ENCODE peak calls at places on chromosomes 16 and 17, in five cellular contexts. One of them, this sample, is unnamed.
A peak's percentile ranks its signal among the peaks of the same experiment; 100 is the strongest.

GRCh38 chr17:40963838-40964237 is 2.9 kb downstream of the KRT39 start:
- DNase-seq in kidney tubule cell: peak; percentile 64
- DNase-seq in NCI-H460: peak; percentile 29
- DNase-seq in ACHN: peak; percentile 50
- DNase-seq in MV-4-11: peak; percentile 2
- DNase-seq in this sample: peak; percentile 62

GRCh38 chr17:17567114-17567513 is 24.4 kb downstream of the PEMT start:
- DNase-seq in ACHN: no peak
- DNase-seq in NCI-H460: no peak
- DNase-seq in MV-4-11: no peak
- DNase-seq in kidney tubule cell: no peak
- DNase-seq in this sample: no peak

GRCh38 chr17:29012535-29012934 is 6.7 kb upstream of the SEZ6 start:
- DNase-seq in NCI-H460: no peak
- DNase-seq in ACHN: no peak
- DNase-seq in kidney tubule cell: no peak
- DNase-seq in MV-4-11: peak; percentile 16
- DNase-seq in this sample: no peak

GRCh38 chr16:52921104-52921503 is 131.6 kb downstream of the CHD9NB start:
- DNase-seq in ACHN: no peak
- DNase-seq in NCI-H460: no peak
- DNase-seq in kidney tubule cell: no peak
- DNase-seq in MV-4-11: no peak
- DNase-seq in this sample: no peak

GRCh38 chr16:51821527-51821926 is 670.5 kb upstream of the SALL1 start:
- DNase-seq in MV-4-11: no peak
- DNase-seq in kidney tubule cell: no peak
- DNase-seq in NCI-H460: no peak
- DNase-seq in ACHN: no peak
- DNase-seq in this sample: no peak

GRCh38 chr17:726331-726919 is 6.0 kb upstream of the TLCD3A start:
- DNase-seq in ACHN: no peak
- DNase-seq in MV-4-11: no peak
- DNase-seq in kidney tubule cell: no peak
- DNase-seq in NCI-H460: no peak
- DNase-seq in this sample: no peak

GRCh38 chr17:40323731-40324650 is 15.0 kb downstream of the RARA start:
- DNase-seq in NCI-H460: no peak
- DNase-seq in ACHN: peak; percentile 31
- DNase-seq in MV-4-11: peak; percentile 69
- DNase-seq in kidney tubule cell: no peak
- DNase-seq in this sample: no peak

GRCh38 chr16:28915181-28915580 is 9.9 kb downstream of the RABEP2 start:
- DNase-seq in NCI-H460: no peak
- DNase-seq in ACHN: no peak
- DNase-seq in MV-4-11: no peak
- DNase-seq in kidney tubule cell: peak; percentile 10
- DNase-seq in this sample: no peak

GRCh38 chr16:2469399-2470233 is 1.5 kb upstream of the NTN3 start:
- DNase-seq in kidney tubule cell: no peak
- DNase-seq in MV-4-11: no peak
- DNase-seq in ACHN: no peak
- DNase-seq in NCI-H460: no peak
- DNase-seq in this sample: no peak

GRCh38 chr17:42509409-42509808 is 26.6 kb upstream of the NAGLU start:
- DNase-seq in NCI-H460: no peak
- DNase-seq in kidney tubule cell: no peak
- DNase-seq in ACHN: no peak
- DNase-seq in MV-4-11: no peak
- DNase-seq in this sample: no peak

GRCh38 chr17:62824290-62825135 is 16.4 kb upstream of the MARCHF10 start:
- DNase-seq in NCI-H460: no peak
- DNase-seq in MV-4-11: no peak
- DNase-seq in kidney tubule cell: peak; percentile 99
- DNase-seq in ACHN: peak; percentile 87
- DNase-seq in this sample: peak; percentile 34

GRCh38 chr17:11204991-11205390 is 36.0 kb upstream of the SHISA6 start:
- DNase-seq in kidney tubule cell: no peak
- DNase-seq in MV-4-11: no peak
- DNase-seq in NCI-H460: no peak
- DNase-seq in ACHN: no peak
- DNase-seq in this sample: no peak

GRCh38 chr16:12229759-12230594 is 253.4 kb downstream of the SNX29 start:
- DNase-seq in kidney tubule cell: no peak
- DNase-seq in MV-4-11: no peak
- DNase-seq in NCI-H460: no peak
- DNase-seq in ACHN: no peak
- DNase-seq in this sample: no peak

GRCh38 chr16:89360760-89361435 is 129.5 kb downstream of the ANKRD11 start:
- DNase-seq in MV-4-11: no peak
- DNase-seq in NCI-H460: no peak
- DNase-seq in ACHN: no peak
- DNase-seq in kidney tubule cell: peak; percentile 41
- DNase-seq in this sample: no peak

GRCh38 chr17:63483655-63484575 is 7.1 kb downstream of the ACE start:
- DNase-seq in kidney tubule cell: no peak
- DNase-seq in ACHN: no peak
- DNase-seq in NCI-H460: no peak
- DNase-seq in MV-4-11: no peak
- DNase-seq in this sample: no peak

GRCh38 chr17:29042679-29043538 is at the start of gene PIPOX:
- DNase-seq in kidney tubule cell: peak; percentile 59
- DNase-seq in MV-4-11: peak; percentile 99
- DNase-seq in NCI-H460: no peak
- DNase-seq in ACHN: peak; percentile 2
- DNase-seq in this sample: peak; percentile 5

GRCh38 chr16:66649636-66650205 is 45.2 kb downstream of the CMTM3 start:
- DNase-seq in ACHN: no peak
- DNase-seq in NCI-H460: no peak
- DNase-seq in kidney tubule cell: no peak
- DNase-seq in MV-4-11: no peak
- DNase-seq in this sample: no peak

GRCh38 chr16:72224260-72224768 is 52.4 kb upstream of the PMFBP1 start:
- DNase-seq in kidney tubule cell: no peak
- DNase-seq in MV-4-11: no peak
- DNase-seq in NCI-H460: no peak
- DNase-seq in ACHN: no peak
- DNase-seq in this sample: no peak

GRCh38 chr17:37657202-37657601 is 14.0 kb upstream of the DDX52 start:
- DNase-seq in ACHN: no peak
- DNase-seq in NCI-H460: no peak
- DNase-seq in MV-4-11: no peak
- DNase-seq in kidney tubule cell: no peak
- DNase-seq in this sample: no peak

GRCh38 chr17:72122668-72123495 is 2.1 kb downstream of the SOX9 start:
- DNase-seq in NCI-H460: no peak
- DNase-seq in ACHN: peak; percentile 48
- DNase-seq in MV-4-11: no peak
- DNase-seq in kidney tubule cell: peak; percentile 63
- DNase-seq in this sample: no peak

GRCh38 chr17:60740584-60740983 is 62.9 kb downstream of the BCAS3 start:
- DNase-seq in NCI-H460: no peak
- DNase-seq in kidney tubule cell: no peak
- DNase-seq in ACHN: no peak
- DNase-seq in MV-4-11: no peak
- DNase-seq in this sample: no peak

GRCh38 chr17:40112718-40113109 is 9.1 kb upstream of the MSL1 start:
- DNase-seq in NCI-H460: no peak
- DNase-seq in kidney tubule cell: no peak
- DNase-seq in ACHN: no peak
- DNase-seq in MV-4-11: no peak
- DNase-seq in this sample: no peak

GRCh38 chr17:37493249-37494027 is 3.7 kb downstream of the DUSP14 start:
- DNase-seq in MV-4-11: no peak
- DNase-seq in NCI-H460: no peak
- DNase-seq in ACHN: peak; percentile 20
- DNase-seq in kidney tubule cell: peak; percentile 98
- DNase-seq in this sample: peak; percentile 16

GRCh38 chr17:75463612-75464011 is 7.2 kb downstream of the TMEM94 start:
- DNase-seq in MV-4-11: no peak
- DNase-seq in NCI-H460: no peak
- DNase-seq in kidney tubule cell: no peak
- DNase-seq in ACHN: no peak
- DNase-seq in this sample: no peak

GRCh38 chr16:47136101-47136820 is 7.5 kb downstream of the NETO2 start:
- DNase-seq in NCI-H460: no peak
- DNase-seq in ACHN: peak; percentile 59
- DNase-seq in kidney tubule cell: peak; percentile 62
- DNase-seq in MV-4-11: no peak
- DNase-seq in this sample: peak; percentile 41

GRCh38 chr17:80646328-80646727 is 101.7 kb downstream of the RPTOR start:
- DNase-seq in NCI-H460: no peak
- DNase-seq in MV-4-11: no peak
- DNase-seq in kidney tubule cell: no peak
- DNase-seq in ACHN: no peak
- DNase-seq in this sample: no peak

GRCh38 chr16:46884513-46885293 is 541 bp downstream of the GPT2 start:
- DNase-seq in MV-4-11: no peak
- DNase-seq in kidney tubule cell: peak; percentile 32
- DNase-seq in ACHN: peak; percentile 22
- DNase-seq in NCI-H460: no peak
- DNase-seq in this sample: no peak

GRCh38 chr17:63665527-63666214 is 34.3 kb downstream of the LIMD2 start:
- DNase-seq in kidney tubule cell: no peak
- DNase-seq in MV-4-11: peak; percentile 97
- DNase-seq in ACHN: no peak
- DNase-seq in NCI-H460: no peak
- DNase-seq in this sample: no peak

GRCh38 chr17:65564793-65565192 is 3.3 kb upstream of the AXIN2 start:
- DNase-seq in NCI-H460: no peak
- DNase-seq in MV-4-11: no peak
- DNase-seq in ACHN: no peak
- DNase-seq in kidney tubule cell: peak; percentile 42
- DNase-seq in this sample: no peak

GRCh38 chr17:16911141-16911937 is 60.6 kb downstream of the TNFRSF13B start:
- DNase-seq in MV-4-11: no peak
- DNase-seq in NCI-H460: no peak
- DNase-seq in ACHN: no peak
- DNase-seq in kidney tubule cell: no peak
- DNase-seq in this sample: no peak

GRCh38 chr16:53787423-53787822 is 83.5 kb downstream of the FTO start:
- DNase-seq in ACHN: no peak
- DNase-seq in kidney tubule cell: no peak
- DNase-seq in MV-4-11: peak; percentile 2
- DNase-seq in NCI-H460: no peak
- DNase-seq in this sample: no peak

GRCh38 chr16:74896389-74897370 is 88.2 kb downstream of the WDR59 start:
- DNase-seq in ACHN: peak; percentile 80
- DNase-seq in MV-4-11: no peak
- DNase-seq in NCI-H460: peak; percentile 58
- DNase-seq in kidney tubule cell: peak; percentile 68
- DNase-seq in this sample: peak; percentile 2

GRCh38 chr16:1157639-1158455 is 4.9 kb downstream of the CACNA1H start:
- DNase-seq in MV-4-11: no peak
- DNase-seq in kidney tubule cell: no peak
- DNase-seq in NCI-H460: no peak
- DNase-seq in ACHN: no peak
- DNase-seq in this sample: no peak

GRCh38 chr16:26830716-26831115 is 236.0 kb upstream of the C16orf82 start:
- DNase-seq in ACHN: no peak
- DNase-seq in NCI-H460: no peak
- DNase-seq in MV-4-11: no peak
- DNase-seq in kidney tubule cell: no peak
- DNase-seq in this sample: no peak